ENCODE peak calls at places on chromosomes 13 and 19, in six cellular contexts. L, P, Y, C, K and Z are unnamed samples.

GRCh38 chr13:20616059-20616797 is 49.3 kb downstream of the IFT88 start:
- DNase-seq in L (no peak), P (no peak), Y (no peak), C (peak; percentile 74), K (peak; percentile 51), Z (no peak)

GRCh38 chr13:45055902-45056648 is 64.2 kb upstream of the GTF2F2 start:
- DNase-seq in L (no peak), P (peak; percentile 51), Y (no peak), C (no peak), K (peak; percentile 71), Z (no peak)

GRCh38 chr13:92657565-92657964 is 569.0 kb upstream of the GPC6 start:
- DNase-seq in L (no peak), P (no peak), Y (no peak), C (no peak), K (peak; percentile 67), Z (no peak)

GRCh38 chr13:114038211-114038613 is 64.3 kb upstream of the C13orf46 start:
- DNase-seq in L (no peak), P (no peak), Y (no peak), C (no peak), K (no peak), Z (no peak)

GRCh38 chr13:59447846-59448620 is 715.7 kb downstream of the DIAPH3 start:
- DNase-seq in L (no peak), P (no peak), Y (no peak), C (no peak), K (peak; percentile 89), Z (no peak)

GRCh38 chr19:41951686-41952172 is 7.4 kb downstream of the RABAC1 start:
- DNase-seq in L (peak; percentile 99), P (peak; percentile 87), Y (peak; percentile 95), C (peak; percentile 56), K (peak; percentile 74), Z (peak; percentile 62)

GRCh38 chr13:51589793-51590192 is 5.5 kb downstream of the WDFY2 start:
- DNase-seq in L (no peak), P (no peak), Y (no peak), C (peak; percentile 4), K (no peak), Z (no peak)

GRCh38 chr13:74290324-74290773 is 156.1 kb upstream of the KLF12 start:
- DNase-seq in L (no peak), P (no peak), Y (no peak), C (peak; percentile 5), K (peak; percentile 96), Z (no peak)

GRCh38 chr19:15320118-15320517 is 12.2 kb downstream of the BRD4 start:
- DNase-seq in L (no peak), P (no peak), Y (no peak), C (no peak), K (no peak), Z (no peak)

GRCh38 chr19:29383696-29384095 is 142.1 kb upstream of the VSTM2B start:
- DNase-seq in L (no peak), P (no peak), Y (peak; percentile 29), C (no peak), K (no peak), Z (no peak)

GRCh38 chr13:64640002-64640401 is 2590.1 kb downstream of the PCDH9 start:
- DNase-seq in L (no peak), P (no peak), Y (no peak), C (peak; percentile 60), K (no peak), Z (no peak)

GRCh38 chr13:76717092-76717491 is 169.1 kb downstream of the KCTD12 start:
- DNase-seq in L (no peak), P (no peak), Y (no peak), C (no peak), K (no peak), Z (no peak)

GRCh38 chr13:37072024-37072423 is 12.5 kb upstream of the SUPT20H start:
- DNase-seq in L (no peak), P (no peak), Y (no peak), C (no peak), K (no peak), Z (no peak)

GRCh38 chr13:37075164-37075563 is 15.7 kb upstream of the SUPT20H start:
- DNase-seq in L (no peak), P (no peak), Y (no peak), C (no peak), K (no peak), Z (no peak)

GRCh38 chr13:37076818-37077217 is 17.3 kb upstream of the SUPT20H start:
- DNase-seq in L (no peak), P (no peak), Y (no peak), C (no peak), K (no peak), Z (no peak)

GRCh38 chr13:37070956-37071355 is 11.5 kb upstream of the SUPT20H start:
- DNase-seq in L (no peak), P (no peak), Y (no peak), C (no peak), K (no peak), Z (no peak)

GRCh38 chr13:37074703-37075102 is 15.2 kb upstream of the SUPT20H start:
- DNase-seq in L (no peak), P (no peak), Y (no peak), C (peak; percentile 30), K (peak; percentile 65), Z (no peak)
- TF ChIP-seq CTCF in L (peak; percentile 18), P (no peak), Y (no peak), C (no peak), K (peak; percentile 35), Z (peak; percentile 66)

GRCh38 chr19:32287811-32288227 is 57.6 kb upstream of the ZNF507 start:
- DNase-seq in L (peak; percentile 79), P (peak; percentile 78), Y (peak; percentile 93), C (peak; percentile 43), K (peak; percentile 91), Z (no peak)
- TF ChIP-seq CTCF in L (peak; percentile 81), P (peak; percentile 82), Y (no peak), C (peak; percentile 52), K (peak; percentile 70), Z (no peak)

GRCh38 chr13:112674412-112675383 is 15.1 kb upstream of the ATP11A start:
- DNase-seq in L (peak; percentile 42), P (no peak), Y (peak; percentile 68), C (no peak), K (peak; percentile 33), Z (no peak)
- TF ChIP-seq CTCF in L (no peak), P (no peak), Y (no peak), C (no peak), K (no peak), Z (no peak)

DNA sequence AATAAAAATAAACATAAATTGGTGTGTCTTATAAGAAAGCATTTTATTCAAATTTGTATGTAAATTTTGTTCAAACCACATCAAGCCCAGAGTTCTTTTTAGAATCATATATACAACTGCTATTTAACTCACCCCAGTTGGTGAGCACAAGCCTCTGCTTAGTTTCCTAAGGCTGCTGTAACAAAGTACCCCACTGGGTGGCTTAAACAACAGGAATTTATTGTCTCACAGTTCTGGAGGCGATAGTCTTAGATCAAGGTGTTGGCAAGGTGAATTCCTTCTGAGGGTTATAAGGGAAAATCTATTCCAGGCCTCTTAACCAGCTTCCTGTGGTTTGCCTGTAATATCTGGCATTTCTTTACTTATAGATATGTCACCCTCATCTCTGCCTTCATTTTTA is 1133.5 kb downstream of the OLFM4 start:
- DNase-seq in L (no peak), P (no peak), Y (no peak), C (no peak), K (no peak), Z (no peak)
- TF ChIP-seq CTCF in L (peak; percentile 45), P (no peak), Y (no peak), C (no peak), K (no peak), Z (no peak)

GRCh38 chr19:18108897-18109296 is 11.3 kb downstream of the MAST3 start:
- DNase-seq in L (no peak), P (no peak), Y (no peak), C (no peak), K (no peak), Z (no peak)

GRCh38 chr19:18110833-18111232 is 13.3 kb downstream of the MAST3 start:
- DNase-seq in L (no peak), P (no peak), Y (no peak), C (no peak), K (no peak), Z (no peak)

GRCh38 chr19:18109363-18109730 is 11.8 kb downstream of the MAST3 start:
- DNase-seq in L (no peak), P (no peak), Y (no peak), C (no peak), K (no peak), Z (no peak)

GRCh38 chr19:18107235-18108083 is 9.9 kb downstream of the MAST3 start:
- DNase-seq in L (no peak), P (no peak), Y (no peak), C (no peak), K (no peak), Z (no peak)

DNA sequence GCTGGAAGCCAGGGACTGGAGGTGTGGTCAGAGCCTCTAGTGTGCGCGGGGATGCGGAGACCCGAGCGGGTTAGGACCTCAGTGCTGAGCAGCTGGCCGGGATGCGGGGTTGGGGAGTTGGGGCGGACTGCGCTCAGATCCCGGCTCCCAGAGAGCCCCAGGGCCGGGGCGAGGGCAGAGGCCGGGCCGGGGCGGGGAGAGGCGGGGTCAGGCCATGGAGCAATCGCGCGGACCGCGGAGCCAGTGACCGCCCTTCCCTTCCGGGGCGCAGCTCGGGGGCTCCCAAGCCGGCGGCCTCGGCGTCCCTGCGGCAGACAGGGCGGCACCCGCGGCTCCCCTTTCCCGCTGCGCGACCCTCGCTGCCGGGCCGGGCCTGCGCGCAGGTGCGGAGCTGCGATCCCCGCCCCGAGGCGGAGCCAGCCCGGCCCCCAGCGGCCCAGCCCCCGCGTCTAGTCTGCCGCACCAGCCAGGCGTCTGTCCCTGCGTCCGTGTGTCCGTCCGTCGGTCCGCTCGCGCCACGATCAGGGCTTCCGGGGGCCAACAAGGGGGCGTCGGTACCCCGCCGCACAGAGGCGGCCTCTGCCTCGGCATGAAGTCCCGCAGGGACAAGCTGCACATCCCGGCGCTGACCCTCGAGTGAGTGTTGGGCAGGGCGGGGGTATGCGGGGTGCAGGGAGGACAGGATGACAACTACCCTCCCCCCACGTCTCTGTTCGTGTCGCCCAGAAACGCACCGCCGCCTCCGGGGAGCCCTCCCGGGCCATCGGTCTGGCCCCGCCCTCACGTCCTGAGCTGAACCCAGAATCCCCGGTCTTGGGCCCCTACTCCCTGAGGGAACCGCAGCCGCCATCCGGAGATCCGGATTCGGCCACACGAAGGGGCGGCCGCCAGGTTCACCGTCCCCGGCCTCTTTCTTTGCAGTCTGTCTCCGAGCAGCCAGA is 12.4 kb downstream of the MAST3 start:
- DNase-seq in L (peak; percentile 84), P (peak; percentile 71), Y (no peak), C (no peak), K (no peak), Z (peak; percentile 57)
- TF ChIP-seq CTCF in L (no peak), P (no peak), Y (no peak), C (no peak), K (no peak), Z (no peak)

DNA sequence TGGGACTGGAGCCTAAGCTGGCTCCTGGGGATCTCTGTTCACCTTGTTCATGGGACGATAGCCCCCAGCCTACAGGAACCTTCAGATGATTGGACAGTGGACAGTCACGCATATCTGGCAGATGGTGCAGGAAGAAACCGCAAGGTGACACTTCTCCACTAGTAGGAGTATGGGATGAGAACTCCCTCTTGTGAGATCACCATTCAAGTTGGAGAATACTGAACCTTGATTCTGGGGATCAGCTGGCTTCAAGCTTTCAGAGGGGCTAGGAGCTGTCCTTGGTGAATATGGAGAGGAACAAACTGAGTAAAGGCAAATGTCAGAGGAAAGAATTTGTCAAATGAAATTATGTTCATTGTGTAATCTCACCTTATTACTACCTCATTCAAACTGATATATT is 204.5 kb downstream of the PDS5B start:
- DNase-seq in L (no peak), P (peak; percentile 4), Y (no peak), C (no peak), K (peak; percentile 7), Z (no peak)
- TF ChIP-seq CTCF in L (peak; percentile 41), P (no peak), Y (no peak), C (no peak), K (no peak), Z (no peak)